ENCODE peak calls at places on chromosomes 6 and 20, in four cellular contexts. A is lower lobe of right lung, L is GM20000, F is sigmoid colon. H is an unnamed sample.

GRCh38 chr6:157867981-157868380 is 44.9 kb downstream of the SNX9 start:
- DNase-seq in A (no peak), L (no peak), F (no peak), H (no peak)

GRCh38 chr20:1291191-1291741 is 25.2 kb downstream of the SNPH start:
- DNase-seq in A (no peak), L (no peak), F (no peak), H (no peak)

GRCh38 chr6:143782517-143782916 is 60.6 kb upstream of the LTV1 start:
- DNase-seq in A (no peak), L (no peak), F (no peak), H (no peak)

GRCh38 chr20:38050691-38051090 is 17.1 kb downstream of the RPRD1B start:
- DNase-seq in A (no peak), L (no peak), F (no peak), H (no peak)

GRCh38 chr6:16596890-16597331 is 164.3 kb downstream of the ATXN1 start:
- DNase-seq in A (no peak), L (no peak), F (no peak), H (no peak)

GRCh38 chr6:87702589-87702945 is 534 bp upstream of the AKIRIN2 start:
- DNase-seq in A (no peak), L (no peak), F (no peak), H (no peak)

GRCh38 chr20:41229259-41229658 is 88.3 kb downstream of the ZHX3 start:
- DNase-seq in A (no peak), L (no peak), F (no peak), H (no peak)

GRCh38 chr6:150143521-150144293 is 863 bp downstream of the PPP1R14C start:
- DNase-seq in A (peak; percentile 58), L (no peak), F (no peak), H (no peak)

DNA sequence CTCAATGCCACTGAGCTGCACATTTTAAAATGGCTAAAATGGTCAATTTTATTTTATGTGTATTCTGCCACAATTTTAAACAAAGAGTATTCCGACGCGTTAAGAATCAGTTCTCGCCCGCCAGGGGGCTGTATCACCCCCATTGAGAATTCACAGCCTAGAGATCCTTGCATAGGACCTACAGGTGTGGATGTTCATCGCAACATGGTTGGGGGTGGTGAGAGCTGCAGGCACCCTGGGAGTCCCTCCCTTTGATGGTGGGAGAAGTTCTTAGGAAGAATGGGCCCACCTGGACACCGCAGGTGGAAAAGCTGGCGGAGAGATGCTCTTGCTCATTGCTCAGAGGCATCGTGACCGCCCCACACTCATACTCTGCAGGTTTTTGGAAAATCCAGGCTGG is 63.5 kb downstream of the SLC2A10 start:
- DNase-seq in A (no peak), L (no peak), F (no peak), H (no peak)
- TF ChIP-seq CTCF in A (no peak), L (no peak), F (no peak), H (no peak)

GRCh38 chr6:165820407-165820806 is 157.4 kb upstream of the PDE10A start:
- DNase-seq in A (no peak), L (no peak), F (no peak), H (no peak)
- TF ChIP-seq CTCF in A (no peak), L (no peak), F (no peak), H (no peak)

DNA sequence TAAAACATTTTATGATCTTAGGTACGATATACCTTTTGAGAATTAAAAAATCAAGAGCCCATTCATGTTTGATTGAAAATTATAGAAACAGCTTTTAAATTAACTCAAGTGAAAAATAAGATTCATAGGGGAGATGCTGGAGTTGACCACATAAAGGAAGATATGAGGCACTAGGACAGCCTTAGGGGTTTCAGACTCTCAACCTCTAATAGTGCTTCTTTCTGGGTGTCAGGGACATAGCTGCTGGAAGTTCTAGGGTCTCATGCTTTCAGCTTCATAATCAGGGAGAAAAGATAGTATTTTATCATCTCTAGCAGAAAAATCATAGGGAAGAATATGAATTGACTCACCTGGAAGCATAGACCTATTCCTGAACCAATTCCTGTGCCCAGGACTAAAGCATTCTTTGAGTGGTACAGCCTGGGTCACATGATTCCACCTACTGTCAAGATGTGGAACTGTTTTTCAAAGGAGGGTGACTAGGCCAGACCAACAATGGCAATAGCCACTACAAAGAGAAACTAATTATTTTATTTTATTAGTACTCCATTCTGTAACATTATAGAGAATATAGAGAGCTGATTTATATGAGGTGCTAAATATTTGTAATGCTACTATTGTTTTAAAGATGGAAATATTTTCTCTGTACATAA is 27.8 kb upstream of the CENPW start:
- DNase-seq in A (no peak), L (peak; percentile 19), F (no peak), H (no peak)
- TF ChIP-seq CTCF in A (no peak), L (no peak), F (no peak), H (peak; percentile 25)

GRCh38 chr6:366389-366788 is 25.2 kb upstream of the IRF4 start:
- DNase-seq in A (no peak), L (no peak), F (no peak), H (no peak)
- TF ChIP-seq CTCF in A (no peak), L (no peak), F (no peak), H (no peak)

GRCh38 chr6:124961468-124961783 is 811 bp upstream of the RNF217 start:
- DNase-seq in A (no peak), L (no peak), F (no peak), H (no peak)

GRCh38 chr6:124963416-124964083 is 1.3 kb downstream of the RNF217 start:
- DNase-seq in A (no peak), L (peak; percentile 15), F (no peak), H (no peak)

GRCh38 chr6:124964084-124964763 is 2.0 kb downstream of the RNF217 start:
- DNase-seq in A (no peak), L (no peak), F (peak; percentile 85), H (no peak)

GRCh38 chr6:124961784-124962611 is at the start of gene RNF217:
- DNase-seq in A (peak; percentile 79), L (peak; percentile 45), F (peak; percentile 90), H (peak; percentile 45)

DNA sequence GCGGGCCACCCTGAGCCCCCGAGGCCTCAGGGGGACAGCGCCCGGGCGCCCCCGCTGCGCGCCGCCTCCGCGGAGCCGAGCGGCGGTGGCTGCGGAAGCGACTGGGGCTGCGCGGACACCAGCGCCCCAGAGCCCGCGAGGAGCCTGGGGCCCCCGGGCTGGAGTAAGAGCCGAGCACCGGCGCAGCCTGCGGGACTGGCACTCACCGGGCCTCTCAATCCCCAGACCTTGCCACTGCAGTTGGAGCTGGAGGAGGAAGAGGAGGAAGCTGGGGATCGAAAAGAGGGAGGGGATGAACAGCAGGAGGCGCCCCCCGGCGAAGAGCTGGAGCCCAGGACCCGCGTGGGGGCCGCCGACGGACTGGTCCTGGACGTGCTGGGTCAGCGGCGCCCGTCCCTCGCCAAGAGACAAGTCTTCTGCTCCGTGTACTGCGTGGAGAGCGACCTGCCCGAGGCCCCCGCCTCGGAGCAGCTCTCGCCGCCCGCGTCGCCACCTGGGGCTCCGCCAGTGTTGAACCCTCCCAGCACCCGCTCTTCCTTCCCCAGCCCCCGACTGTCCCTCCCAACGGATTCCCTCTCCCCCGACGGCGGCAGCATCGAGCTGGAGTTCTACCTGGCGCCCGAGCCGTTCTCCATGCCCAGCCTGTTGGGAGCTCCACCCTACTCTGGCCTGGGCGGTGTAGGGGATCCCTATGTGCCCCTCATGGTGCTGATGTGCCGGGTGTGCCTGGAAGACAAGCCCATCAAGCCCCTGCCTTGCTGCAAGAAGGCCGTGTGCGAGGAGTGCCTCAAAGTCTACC is 579 bp downstream of the RNF217 start:
- DNase-seq in A (peak; percentile 64), L (peak; percentile 28), F (peak; percentile 77), H (peak; percentile 44)
- TF ChIP-seq CTCF in A (no peak), L (no peak), F (no peak), H (no peak)

GRCh38 chr6:112443666-112444065 is 96.5 kb downstream of the RFPL4B start:
- DNase-seq in A (no peak), L (no peak), F (peak; percentile 84), H (no peak)
- TF ChIP-seq CTCF in A (no peak), L (no peak), F (no peak), H (no peak)

GRCh38 chr6:40794581-40794980 is 207.4 kb upstream of the LRFN2 start:
- DNase-seq in A (no peak), L (no peak), F (no peak), H (no peak)

GRCh38 chr6:40788661-40789111 is 201.5 kb upstream of the LRFN2 start:
- DNase-seq in A (no peak), L (no peak), F (no peak), H (no peak)

GRCh38 chr6:40792183-40792582 is 205.0 kb upstream of the LRFN2 start:
- DNase-seq in A (no peak), L (no peak), F (no peak), H (no peak)

GRCh38 chr6:40789143-40789764 is 202.1 kb upstream of the LRFN2 start:
- DNase-seq in A (no peak), L (peak; percentile 40), F (no peak), H (no peak)

GRCh38 chr6:40791004-40791403 is 203.8 kb upstream of the LRFN2 start:
- DNase-seq in A (no peak), L (no peak), F (no peak), H (no peak)
- TF ChIP-seq CTCF in A (no peak), L (no peak), F (no peak), H (no peak)

DNA sequence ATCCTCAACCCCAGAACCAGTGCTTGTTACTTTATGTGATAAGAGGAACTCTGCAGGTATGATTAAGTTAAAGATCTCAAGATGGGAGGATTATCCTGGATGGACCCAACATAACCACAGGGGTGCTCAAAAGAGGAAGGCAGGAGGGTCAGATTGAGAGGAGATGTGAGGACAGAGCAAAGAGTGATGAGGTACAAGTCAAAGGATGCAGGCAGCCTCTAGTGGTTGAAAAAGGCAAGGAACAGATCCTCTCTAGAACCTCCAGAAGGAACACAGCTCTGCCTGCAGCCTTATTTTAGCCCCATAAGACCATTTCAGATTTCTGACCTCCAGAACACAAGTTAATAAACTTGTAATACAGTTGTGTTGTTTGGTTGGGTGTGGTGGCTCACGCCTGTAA is 41.2 kb downstream of the PDSS2 start:
- DNase-seq in A (no peak), L (peak; percentile 14), F (no peak), H (no peak)
- TF ChIP-seq CTCF in A (no peak), L (peak; percentile 15), F (no peak), H (peak; percentile 17)